ENCODE peak calls at places on chromosomes 12 and 14, in four cellular contexts. R is A549, W is SK-N-SH, V is HepG2. F is an unnamed sample.

GRCh38 chr12:50825372-50825838 is 17.3 kb upstream of the TMPRSS12 start:
- DNase-seq in R (peak), W (peak), V (peak), F (no peak)

GRCh38 chr12:104680070-104680469 is 223.3 kb downstream of the CHST11 start:
- DNase-seq in R (peak), W (peak), V (peak), F (peak)

GRCh38 chr14:69287096-69287991 is 27.4 kb downstream of the GALNT16 start:
- DNase-seq in R (peak), W (peak), V (peak), F (no peak)

GRCh38 chr12:2904260-2904659 is 13.6 kb downstream of the TULP3 start:
- DNase-seq in R (no peak), W (no peak), V (no peak), F (no peak)

GRCh38 chr12:121748571-121749265 is 36.2 kb downstream of the TMEM120B start:
- DNase-seq in R (peak), W (no peak), V (peak), F (no peak)

GRCh38 chr12:103924761-103925641 is 5.2 kb upstream of the HSP90B1 start:
- DNase-seq in R (peak), W (no peak), V (no peak), F (peak)

GRCh38 chr12:92421701-92422100 is 276.1 kb upstream of the BTG1 start:
- DNase-seq in R (peak), W (no peak), V (no peak), F (no peak)

GRCh38 chr14:100694579-100695422 is 31.9 kb upstream of the DLK1 start:
- DNase-seq in R (no peak), W (no peak), V (no peak), F (no peak)

GRCh38 chr12:131908082-131908715 is 13.8 kb downstream of the ULK1 start:
- DNase-seq in R (no peak), W (no peak), V (no peak), F (no peak)

GRCh38 chr14:96380735-96381134 is 11.2 kb upstream of the AK7 start:
- DNase-seq in R (no peak), W (no peak), V (no peak), F (peak)

GRCh38 chr14:64788706-64789105 is 84.5 kb downstream of the PLEKHG3 start:
- DNase-seq in R (peak), W (no peak), V (no peak), F (no peak)

GRCh38 chr12:83823386-83824045 is 1089.1 kb downstream of the SLC6A15 start:
- DNase-seq in R (peak), W (peak), V (peak), F (no peak)

GRCh38 chr14:94018308-94018707 is 7.8 kb upstream of the OTUB2 start:
- DNase-seq in R (no peak), W (no peak), V (no peak), F (no peak)

GRCh38 chr14:90969493-90970166 is 90.8 kb downstream of the RPS6KA5 start:
- DNase-seq in R (no peak), W (no peak), V (no peak), F (no peak)

GRCh38 chr14:90253826-90254225 is 2.5 kb upstream of the PSMC1 start:
- DNase-seq in R (no peak), W (no peak), V (no peak), F (no peak)

GRCh38 chr12:124687695-124688301 is 120.4 kb upstream of the NCOR2 start:
- DNase-seq in R (no peak), W (no peak), V (no peak), F (no peak)

GRCh38 chr12:89346741-89347324 is 5.5 kb downstream of the DUSP6 start:
- DNase-seq in R (no peak), W (no peak), V (peak), F (no peak)

GRCh38 chr12:127964717-127965116 is 302.3 kb upstream of the TMEM132C start:
- DNase-seq in R (peak), W (no peak), V (no peak), F (no peak)

GRCh38 chr14:34711169-34711568 is 3.2 kb downstream of the CFL2 start:
- DNase-seq in R (peak), W (peak), V (no peak), F (peak)

GRCh38 chr12:29681370-29681769 is 102.4 kb downstream of the TMTC1 start:
- DNase-seq in R (no peak), W (no peak), V (no peak), F (no peak)

GRCh38 chr12:116955382-116956021 is 44.8 kb downstream of the FBXW8 start:
- DNase-seq in R (peak), W (no peak), V (peak), F (no peak)

GRCh38 chr12:102172436-102172835 is 25.2 kb downstream of the PMCH start:
- DNase-seq in R (no peak), W (no peak), V (no peak), F (no peak)

GRCh38 chr12:116336542-116337065 is 59.1 kb upstream of the MED13L start:
- DNase-seq in R (peak), W (no peak), V (no peak), F (peak)

DNA sequence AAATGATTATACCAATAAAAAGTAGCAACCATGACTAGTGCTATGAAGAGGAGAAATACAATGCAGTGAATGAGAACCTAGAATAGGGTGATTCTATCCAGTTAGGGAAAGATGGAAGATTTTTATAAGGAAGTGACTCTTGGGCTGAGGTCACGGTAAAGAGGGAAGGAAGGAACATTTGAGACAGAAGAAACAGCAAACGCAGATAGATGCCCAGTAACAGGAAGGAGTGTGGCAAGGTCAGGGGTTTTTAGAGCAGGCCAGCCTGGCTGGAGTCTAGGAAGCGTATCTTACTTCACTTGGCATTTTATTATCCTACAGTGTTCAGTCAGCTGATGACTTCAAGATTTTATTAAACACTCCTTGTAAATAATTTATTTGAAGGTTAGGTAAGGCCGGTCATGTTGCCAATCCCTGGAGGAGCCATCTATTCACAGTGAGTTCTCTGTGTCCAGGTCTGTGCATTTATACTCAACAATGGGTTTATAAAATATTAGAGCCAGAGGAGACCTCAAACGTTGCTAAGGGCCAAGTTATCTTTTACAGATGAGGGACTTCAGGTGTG is 170.6 kb downstream of the PRKCH start:
- DNase-seq in R (no peak), W (no peak), V (no peak), F (no peak)
- TF ChIP-seq PBX3 in R (no peak), W (no peak), V (no peak), F (no peak)

GRCh38 chr12:71469235-71469873 is 29.8 kb downstream of the LGR5 start:
- DNase-seq in R (peak), W (no peak), V (peak), F (no peak)
- TF ChIP-seq PBX3 in R (no peak), W (no peak), V (no peak), F (no peak)

GRCh38 chr14:37658174-37658573 is 62.7 kb downstream of the TTC6 start:
- DNase-seq in R (no peak), W (no peak), V (peak), F (no peak)
- TF ChIP-seq PBX3 in R (no peak), W (no peak), V (no peak), F (no peak)

GRCh38 chr14:53999061-53999488 is 42.5 kb upstream of the BMP4 start:
- DNase-seq in R (peak), W (no peak), V (peak), F (no peak)
- TF ChIP-seq PBX3 in R (no peak), W (no peak), V (no peak), F (no peak)

DNA sequence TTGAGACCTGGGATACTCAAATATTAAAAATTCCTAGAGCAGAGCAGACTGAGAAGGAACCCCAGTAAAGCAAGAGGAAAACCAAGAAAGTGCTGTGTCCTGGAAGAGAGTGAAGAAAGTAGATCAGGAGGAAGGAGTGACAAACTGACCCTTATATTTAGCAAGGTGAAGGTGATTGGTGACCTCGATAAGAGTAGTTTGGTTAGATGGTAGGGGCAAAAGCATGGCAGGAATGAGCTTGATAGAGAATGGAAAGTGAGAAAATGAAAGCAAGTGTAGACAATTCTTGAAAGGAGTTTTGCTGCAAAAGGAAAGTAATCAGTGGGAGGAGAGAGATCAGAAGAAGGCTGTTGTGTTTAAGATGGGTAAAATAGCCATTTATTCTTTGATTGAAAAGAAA is 51.1 kb downstream of the RASSF8 start:
- DNase-seq in R (no peak), W (no peak), V (no peak), F (no peak)
- TF ChIP-seq PBX3 in R (no peak), W (no peak), V (no peak), F (no peak)

GRCh38 chr12:68350753-68351152 is 18.6 kb upstream of the MDM1 start:
- DNase-seq in R (no peak), W (no peak), V (no peak), F (no peak)

GRCh38 chr12:68352067-68352466 is 19.9 kb upstream of the MDM1 start:
- DNase-seq in R (peak), W (no peak), V (no peak), F (no peak)

GRCh38 chr12:68348419-68348818 is 16.3 kb upstream of the MDM1 start:
- DNase-seq in R (no peak), W (no peak), V (no peak), F (no peak)

GRCh38 chr12:68349083-68349700 is 17.0 kb upstream of the MDM1 start:
- DNase-seq in R (no peak), W (no peak), V (no peak), F (no peak)

DNA sequence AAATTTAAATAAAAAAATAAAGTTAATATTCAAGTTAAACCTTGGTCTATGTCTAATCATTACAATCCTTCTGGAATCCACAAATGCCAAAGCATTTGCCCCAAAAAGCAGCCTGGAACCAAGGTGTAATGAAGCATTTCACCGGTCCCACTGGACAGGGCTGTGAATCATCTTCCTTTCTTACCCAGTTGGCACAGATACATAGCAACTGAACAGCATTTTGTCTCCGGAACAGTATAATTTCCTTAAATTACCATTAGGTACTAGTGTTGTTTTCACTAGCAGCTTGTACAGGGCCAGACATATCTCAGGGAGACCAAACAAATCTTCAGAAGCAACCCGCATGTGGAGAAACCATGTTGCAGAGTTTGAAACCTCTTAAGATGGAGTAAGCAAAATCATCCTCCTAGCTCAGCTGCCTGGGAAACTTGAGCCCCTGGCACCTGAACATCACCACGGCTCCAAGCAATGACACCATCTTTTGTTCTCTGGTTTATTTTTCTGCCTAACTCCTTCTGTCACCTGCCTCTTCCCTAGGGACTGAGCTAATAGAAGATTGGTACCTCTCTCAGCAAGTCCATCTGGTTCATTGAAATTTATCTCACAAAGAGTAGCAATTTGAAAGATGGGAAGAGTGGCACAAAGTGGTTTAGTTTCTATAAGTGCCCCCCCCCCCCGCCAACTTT is 17.9 kb upstream of the MDM1 start:
- DNase-seq in R (no peak), W (no peak), V (no peak), F (no peak)
- TF ChIP-seq PBX3 in R (no peak), W (no peak), V (no peak), F (no peak)

DNA sequence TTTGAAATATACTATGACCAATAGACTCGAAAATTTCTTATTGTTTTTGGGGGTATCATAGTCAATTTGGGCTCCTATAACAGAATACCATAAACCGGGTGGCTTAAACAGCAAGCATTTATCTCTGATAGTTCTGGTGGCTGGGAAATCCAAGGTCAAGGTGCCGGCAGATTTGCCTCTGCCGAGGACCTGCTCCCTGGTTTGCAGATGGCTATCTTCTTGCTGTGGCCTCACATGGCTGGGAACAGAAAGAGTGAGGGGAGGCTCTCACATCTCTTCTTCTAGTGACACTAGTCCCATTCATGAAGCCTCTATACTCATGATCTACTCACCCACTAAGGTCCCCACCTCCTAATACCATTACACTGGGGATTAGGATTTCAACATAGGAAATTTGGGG is 70.7 kb downstream of the BORCS5 start:
- DNase-seq in R (no peak), W (no peak), V (peak), F (no peak)
- TF ChIP-seq PBX3 in R (no peak), W (no peak), V (no peak), F (no peak)

F was measured in GM12878.